ENCODE peak calls at places on chromosomes 7 and 10, in four cellular contexts. G, F, I and N are unnamed samples.

GRCh38 chr7:95404316-95404715 is 8.1 kb upstream of the PON3 start:
- DNase-seq in G (peak; percentile 18), F (no peak), I (no peak), N (peak; percentile 36)

GRCh38 chr10:49186613-49187012 is 1.6 kb downstream of the TMEM273 start:
- DNase-seq in F (no peak), I (no peak), G (no peak), N (no peak)

GRCh38 chr10:6781133-6781770 is 201.2 kb upstream of the PRKCQ start:
- DNase-seq in F (no peak), I (no peak), G (no peak), N (no peak)

GRCh38 chr10:5622586-5622985 is 43.8 kb downstream of the ASB13 start:
- DNase-seq in I (no peak), F (no peak), G (peak; percentile 16), N (no peak)

GRCh38 chr10:132612571-132613504 is 75.3 kb downstream of the INPP5A start:
- DNase-seq in I (no peak), F (no peak), G (no peak), N (no peak)

GRCh38 chr10:131332821-131333220 is 21.3 kb upstream of the TCERG1L start:
- DNase-seq in F (no peak), G (no peak), I (no peak), N (no peak)

GRCh38 chr10:84291389-84291788 is 37.0 kb upstream of the CCSER2 start:
- DNase-seq in F (no peak), I (no peak), G (peak; percentile 69), N (peak; percentile 54)

GRCh38 chr7:44981035-44981706 is 2.4 kb upstream of the MYO1G start:
- DNase-seq in G (no peak), I (no peak), F (no peak), N (no peak)

GRCh38 chr10:108850138-108850854 is 1073.0 kb downstream of the XPNPEP1 start:
- DNase-seq in F (no peak), G (no peak), I (no peak), N (no peak)

GRCh38 chr10:132145521-132146185 is 41.1 kb upstream of the DPYSL4 start:
- DNase-seq in I (no peak), G (no peak), F (no peak), N (no peak)

GRCh38 chr7:41110186-41110585 is 592.7 kb downstream of the INHBA start:
- DNase-seq in I (no peak), F (no peak), G (peak; percentile 71), N (peak; percentile 58)

GRCh38 chr7:13258386-13258785 is 571.0 kb downstream of the ARL4A start:
- DNase-seq in I (no peak), F (no peak), G (no peak), N (no peak)

GRCh38 chr7:70313251-70313650 is 715.0 kb downstream of the AUTS2 start:
- DNase-seq in F (no peak), I (no peak), G (no peak), N (no peak)

GRCh38 chr7:46545790-46546189 is 624.7 kb upstream of the IGFBP3 start:
- DNase-seq in F (no peak), I (no peak), G (peak; percentile 92), N (peak; percentile 76)

GRCh38 chr7:149569726-149570422 is 72.3 kb upstream of the ZNF746 start:
- DNase-seq in I (no peak), G (no peak), F (no peak), N (no peak)

GRCh38 chr10:79019961-79020491 is 48.7 kb upstream of the ZMIZ1 start:
- DNase-seq in G (no peak), I (no peak), F (no peak), N (peak; percentile 53)

GRCh38 chr7:3482147-3482921 is 181.3 kb downstream of the SDK1 start:
- DNase-seq in F (peak; percentile 15), G (peak; percentile 45), I (no peak), N (peak; percentile 25)

GRCh38 chr10:86083206-86083605 is 283.4 kb downstream of the GRID1 start:
- DNase-seq in F (no peak), I (no peak), G (no peak), N (no peak)

GRCh38 chr7:28169166-28169713 is 11.4 kb downstream of the JAZF1 start:
- DNase-seq in F (no peak), I (no peak), G (peak; percentile 51), N (peak; percentile 42)

GRCh38 chr10:85542936-85543730 is 823.5 kb downstream of the GRID1 start:
- DNase-seq in G (no peak), I (no peak), F (no peak), N (no peak)

GRCh38 chr10:69968830-69969229 is 83.8 kb upstream of the MACROH2A2 start:
- DNase-seq in G (no peak), I (no peak), F (no peak), N (peak; percentile 10)

GRCh38 chr7:97846945-97847344 is 25.3 kb downstream of the ASNS start:
- DNase-seq in I (no peak), F (no peak), G (no peak), N (no peak)

GRCh38 chr7:142053988-142054387 is 57.5 kb upstream of the MGAM2 start:
- DNase-seq in G (peak; percentile 32), F (no peak), I (no peak), N (peak; percentile 32)

GRCh38 chr7:27066148-27066547 is 29.7 kb downstream of the HOXA1 start:
- DNase-seq in F (no peak), I (no peak), G (peak; percentile 88), N (peak; percentile 66)

GRCh38 chr10:62021978-62022802 is 120.7 kb downstream of the ARID5B start:
- DNase-seq in G (no peak), F (no peak), I (no peak), N (no peak)
- H3K4me3 ChIP-seq in G (no peak overlapping the region), F (no peak overlapping the region), I (no peak overlapping the region), N (no peak overlapping the region)

GRCh38 chr10:92242910-92243671 is 47.8 kb downstream of the CPEB3 start:
- DNase-seq in G (peak; percentile 71), I (peak; percentile 76), F (peak; percentile 66), N (peak; percentile 33)
- H3K4me3 ChIP-seq in G (no peak overlapping the region), I (peak overlapping the region; percentile 19), F (peak overlapping the region; percentile 17), N (peak overlapping the region; percentile 9)

GRCh38 chr7:522938-523289 is 3.3 kb upstream of the PDGFA start:
- DNase-seq in F (no peak), G (no peak), I (no peak), N (no peak)
- H3K4me3 ChIP-seq in F (no peak overlapping the region), G (no peak overlapping the region), I (peak overlapping the region; percentile 40), N (no peak overlapping the region)

GRCh38 chr10:3972460-3973366 is 187.7 kb upstream of the KLF6 start:
- DNase-seq in I (no peak), G (no peak), F (no peak), N (no peak)

GRCh38 chr10:3971713-3972112 is 186.7 kb upstream of the KLF6 start:
- DNase-seq in I (no peak), F (no peak), G (no peak), N (no peak)

GRCh38 chr10:3968727-3969126 is 183.7 kb upstream of the KLF6 start:
- DNase-seq in I (no peak), G (no peak), F (no peak), N (no peak)

GRCh38 chr10:3975016-3975415 is 190.0 kb upstream of the KLF6 start:
- DNase-seq in G (no peak), F (no peak), I (no peak), N (no peak)

GRCh38 chr10:3969876-3970666 is 185.1 kb upstream of the KLF6 start:
- DNase-seq in F (peak; percentile 68), I (peak; percentile 79), G (no peak), N (no peak)
- H3K4me3 ChIP-seq in F (no peak overlapping the region), I (no peak overlapping the region), G (no peak overlapping the region), N (no peak overlapping the region)

DNA sequence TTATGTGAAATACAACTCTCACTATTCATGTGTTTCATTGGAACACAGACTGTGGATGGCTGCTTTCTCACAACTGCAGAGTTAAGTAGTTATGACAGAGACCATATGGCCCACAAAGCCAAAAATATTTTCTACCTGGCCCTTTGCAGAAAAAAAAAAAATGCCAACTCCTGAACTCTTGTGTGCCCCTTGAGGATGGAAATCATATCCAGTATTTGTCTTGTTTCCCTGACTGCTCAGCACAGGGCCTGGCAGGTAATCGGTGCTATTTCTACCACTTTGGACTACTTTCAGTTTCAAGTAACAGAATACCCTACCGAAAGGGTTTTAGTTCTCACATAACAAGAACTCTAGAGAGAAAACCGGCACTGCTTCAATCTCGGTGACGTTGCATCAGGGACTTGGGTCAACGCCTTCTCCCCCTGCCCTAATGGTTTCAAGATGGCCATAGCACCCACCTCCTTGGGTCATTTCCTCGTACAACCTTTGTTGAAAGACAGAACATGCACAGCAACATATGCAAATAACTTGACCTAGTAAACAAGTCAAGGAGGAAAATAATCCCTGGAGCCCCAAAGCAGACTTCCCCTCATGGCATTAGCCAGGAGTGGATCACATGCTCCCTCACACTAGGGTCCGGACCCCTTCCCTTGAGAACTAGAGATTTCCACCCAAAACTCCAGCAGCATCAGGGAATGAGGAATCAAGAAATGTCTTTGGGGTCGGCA is 11.8 kb upstream of the GPNMB start:
- DNase-seq in G (no peak), I (no peak), F (peak; percentile 18), N (peak; percentile 10)
- H3K4me3 ChIP-seq in G (no peak overlapping the region), I (no peak overlapping the region), F (no peak overlapping the region), N (no peak overlapping the region)

DNA sequence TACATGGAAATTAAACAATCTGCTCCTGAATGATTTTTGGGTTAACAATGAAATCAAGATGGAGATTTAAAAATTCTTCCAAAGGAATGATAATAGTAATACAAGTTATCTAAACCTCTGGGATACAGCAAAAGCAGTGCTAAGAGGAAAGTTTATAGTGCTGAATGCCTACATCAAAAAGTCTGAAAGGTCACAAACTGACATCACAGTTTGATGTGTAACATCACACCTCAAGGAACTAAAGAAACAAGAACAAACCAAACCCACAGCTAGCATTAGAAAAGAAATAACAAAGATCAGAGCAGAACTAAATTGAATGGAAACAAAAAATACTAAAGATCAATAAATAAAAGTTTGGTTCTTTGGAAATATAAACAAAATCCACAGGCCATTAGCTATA is 17.4 kb downstream of the ZFAND4 start:
- DNase-seq in G (no peak), F (no peak), I (no peak), N (no peak)
- H3K4me3 ChIP-seq in G (no peak overlapping the region), F (no peak overlapping the region), I (no peak overlapping the region), N (no peak overlapping the region)

DNA sequence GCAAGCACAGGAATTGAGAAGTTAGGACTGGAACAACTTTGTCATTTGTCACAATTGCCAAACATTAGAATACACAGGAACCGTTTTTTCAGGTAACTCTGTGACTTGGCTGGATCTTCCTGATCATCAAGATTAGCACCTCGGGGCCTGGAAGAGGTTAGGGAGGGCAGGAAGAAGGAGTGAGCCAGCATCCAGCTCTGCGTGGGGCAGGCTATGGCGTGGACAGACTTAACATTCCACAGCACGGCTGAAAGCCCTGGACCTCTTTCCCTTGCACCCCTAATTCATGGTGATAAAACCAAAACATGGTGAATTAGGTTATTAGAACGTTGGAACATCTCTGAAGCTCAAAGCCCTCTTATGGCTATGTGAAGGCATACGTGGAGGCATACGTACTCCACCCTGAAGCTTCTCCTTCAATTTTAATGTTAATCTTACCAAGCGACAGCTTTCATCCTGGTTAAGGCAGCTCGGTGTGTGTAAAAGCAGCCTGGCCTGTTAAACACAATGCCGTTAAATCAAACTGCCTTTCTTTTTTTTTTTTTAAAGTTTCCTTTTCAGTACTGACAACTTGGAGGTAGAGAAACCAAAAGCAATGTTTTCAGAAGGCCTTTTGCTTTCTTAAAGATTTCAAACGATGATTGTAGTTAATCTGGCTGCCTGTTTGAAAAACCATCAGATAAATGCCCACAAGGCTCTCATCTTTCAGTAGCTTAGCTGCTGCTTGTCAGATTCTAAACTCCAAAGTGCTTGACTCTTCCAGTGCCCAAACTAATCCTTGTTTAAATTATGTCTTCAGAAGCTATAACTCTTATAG is 4.5 kb downstream of the GRK5 start:
- DNase-seq in G (peak; percentile 30), F (no peak), I (no peak), N (no peak)
- H3K4me3 ChIP-seq in G (no peak overlapping the region), F (no peak overlapping the region), I (no peak overlapping the region), N (no peak overlapping the region)